ENCODE peak calls at places on chromosomes 4 and X, in six cellular contexts. D is naive thymus-derived CD4-positive, alpha-beta T cell; U is lung; G is HCT116; C is colonic mucosa; W is neuronal stem cell. P is an unnamed sample. For H3K9me3, the result is how much of the 10 kb centered on the place peaks cover.

GRCh38 chr4:144338148-144338547 is 197.6 kb upstream of the GYPA start:
- DNase-seq in D (no peak), U (no peak), G (no peak), C (no peak), W (no peak), P (no peak)

GRCh38 chr4:64882311-64883086 is 473.2 kb upstream of the TECRL start:
- DNase-seq in D (no peak), U (no peak), G (no peak), C (no peak), W (no peak), P (no peak)

GRCh38 chrX:71171110-71171801 is 26.6 kb downstream of the NLGN3 start:
- DNase-seq in D (no peak), U (no peak), G (no peak), C (no peak), W (no peak), P (no peak)

GRCh38 chrX:335758-336155 is 17.2 kb upstream of the GTPBP6 start:
- DNase-seq in D (no peak), U (no peak), G (no peak), C (no peak), W (no peak), P (no peak)

GRCh38 chrX:150037041-150037440 is 98.8 kb upstream of the EOLA2 start:
- DNase-seq in D (no peak), U (no peak), G (no peak), C (no peak), W (no peak), P (no peak)

GRCh38 chr4:128162434-128162833 is 101.3 kb downstream of the LARP1B start:
- DNase-seq in D (no peak), U (no peak), G (no peak), C (no peak), W (no peak), P (no peak)

GRCh38 chr4:74891037-74891436 is 41.9 kb upstream of the PARM1 start:
- DNase-seq in D (no peak), U (no peak), G (no peak), C (no peak), W (no peak), P (no peak)

GRCh38 chr4:178953447-178954120 is 1511.3 kb upstream of the AGA start:
- DNase-seq in D (no peak), U (no peak), G (no peak), C (no peak), W (no peak), P (no peak)

GRCh38 chr4:156419080-156419638 is 465.5 kb upstream of the CTSO start:
- DNase-seq in D (no peak), U (no peak), G (no peak), C (no peak), W (no peak), P (no peak)

GRCh38 chr4:123977623-123978022 is 581.0 kb downstream of the SPRY1 start:
- DNase-seq in D (no peak), U (no peak), G (no peak), C (no peak), W (no peak), P (no peak)

GRCh38 chrX:102154218-102154860 is 1.4 kb downstream of the BEX5 start:
- DNase-seq in D (no peak), U (no peak), G (no peak), C (peak), W (no peak), P (peak)

GRCh38 chrX:13659057-13659456 is 6.1 kb downstream of the TCEANC start:
- DNase-seq in D (no peak), U (no peak), G (no peak), C (no peak), W (no peak), P (no peak)

GRCh38 chr4:3414421-3415279 is 27.1 kb upstream of the HGFAC start:
- DNase-seq in D (no peak), U (no peak), G (no peak), C (no peak), W (no peak), P (peak)

GRCh38 chr4:108685036-108685686 is 34.8 kb downstream of the OSTC start:
- DNase-seq in D (no peak), U (no peak), G (no peak), C (no peak), W (no peak), P (no peak)

GRCh38 chrX:29422034-29422433 is 793.3 kb upstream of the MAGEB2 start:
- DNase-seq in D (no peak), U (no peak), G (no peak), C (peak), W (no peak), P (no peak)

GRCh38 chrX:23952984-23953907 is 45.4 kb downstream of the CXorf58 start:
- DNase-seq in D (peak), U (no peak), G (no peak), C (no peak), W (no peak), P (peak)

GRCh38 chr4:151099976-151100417 is 569 bp downstream of the RPS3A start:
- DNase-seq in D (no peak), U (no peak), G (no peak), C (no peak), W (no peak), P (no peak)

GRCh38 chr4:86117781-86118302 is 242.0 kb downstream of the MAPK10 start:
- DNase-seq in D (no peak), U (no peak), G (no peak), C (no peak), W (no peak), P (no peak)

GRCh38 chr4:111847256-111848108 is 297.8 kb upstream of the FAM241A start:
- DNase-seq in D (no peak), U (no peak), G (no peak), C (no peak), W (no peak), P (peak)

GRCh38 chrX:106987488-106987887 is 12.5 kb downstream of the MORC4 start:
- DNase-seq in D (no peak), U (no peak), G (no peak), C (no peak), W (no peak), P (no peak)

GRCh38 chrX:55340896-55341433 is 76.2 kb upstream of the PAGE3 start:
- DNase-seq in D (no peak), U (no peak), G (no peak), C (no peak), W (no peak), P (no peak)

GRCh38 chr4:108814327-108814726 is 51.5 kb upstream of the ETNPPL start:
- DNase-seq in D (no peak), U (no peak), G (no peak), C (no peak), W (no peak), P (no peak)

GRCh38 chrX:136268051-136269048 is 17.1 kb upstream of the MAP7D3 start:
- DNase-seq in D (peak), U (no peak), G (peak), C (peak), W (no peak), P (peak)

GRCh38 chrX:19272452-19272851 is 71.3 kb upstream of the PDHA1 start:
- DNase-seq in D (no peak), U (no peak), G (no peak), C (no peak), W (no peak), P (no peak)

GRCh38 chr4:40662962-40663604 is 33.4 kb upstream of the RBM47 start:
- DNase-seq in D (peak), U (peak), G (no peak), C (no peak), W (no peak), P (peak)

GRCh38 chr4:110589297-110589696 is 33.6 kb downstream of the PITX2 start:
- DNase-seq in D (no peak), U (no peak), G (no peak), C (no peak), W (no peak), P (no peak)

GRCh38 chrX:76279007-76279406 is 106.1 kb downstream of the PBDC1 start:
- DNase-seq in D (peak), U (peak), G (peak), C (peak), W (peak), P (peak)

GRCh38 chrX:85897376-85898110 is 149.8 kb downstream of the CHM start:
- DNase-seq in D (no peak), U (no peak), G (no peak), C (no peak), W (no peak), P (no peak)

GRCh38 chrX:5528057-5528456 is 700.6 kb downstream of the NLGN4X start:
- DNase-seq in D (no peak), U (no peak), G (no peak), C (no peak), W (no peak), P (no peak)

GRCh38 chr4:2913168-2913567 is 50.0 kb downstream of the NOP14 start:
- DNase-seq in D (no peak), U (peak), G (no peak), C (no peak), W (no peak), P (no peak)

GRCh38 chr4:69823481-69824186 is 36.3 kb downstream of the SULT1E1 start:
- DNase-seq in D (no peak), U (peak), G (peak), C (peak), W (no peak), P (peak)

GRCh38 chr4:134544303-134544761 is 342.7 kb upstream of the PABPC4L start:
- DNase-seq in D (no peak), U (no peak), G (peak), C (no peak), W (no peak), P (peak)

GRCh38 chrX:47683171-47684145 is 24.5 kb upstream of the UXT start:
- DNase-seq in D (no peak), U (no peak), G (no peak), C (no peak), W (no peak), P (no peak)

GRCh38 chrX:19627533-19627932 is 112.2 kb upstream of the MAP3K15 start:
- DNase-seq in D (peak), U (no peak), G (no peak), C (no peak), W (no peak), P (no peak)

GRCh38 chr4:181960384-181960783 is 282.8 kb upstream of the TENM3 start:
- DNase-seq in D (no peak), U (no peak), G (no peak), C (no peak), W (no peak), P (no peak)

GRCh38 chr4:145285928-145286327 is 105.5 kb upstream of the OTUD4 start:
- DNase-seq in D (no peak), U (no peak), G (no peak), C (no peak), W (no peak), P (peak)

GRCh38 chr4:130028552-130028951 is 932.6 kb downstream of the C4orf33 start:
- DNase-seq in D (no peak), U (no peak), G (no peak), C (no peak), W (no peak), P (no peak)

GRCh38 chrX:119996600-119997524 is 53.3 kb upstream of the NKAP start:
- DNase-seq in D (no peak), U (no peak), G (no peak), C (no peak), W (no peak), P (no peak)
- H3K27ac ChIP-seq in D (no peak), U (no peak), G (no peak), C (no peak), W (no peak), P (no peak)

GRCh38 chrX:153357877-153358276 is 23.9 kb downstream of the ZNF275 start:
- DNase-seq in D (no peak), U (no peak), G (no peak), C (no peak), W (no peak), P (no peak)
- H3K9me3 ChIP-seq in D (under half), U (under half), G (under half), C (under half), W (under half), P (under half)

GRCh38 chr4:95541889-95542607 is 6.7 kb downstream of the UNC5C start:
- DNase-seq in D (no peak), U (no peak), G (no peak), C (no peak), W (no peak), P (no peak)
- H3K27ac ChIP-seq in D (no peak), U (peak), G (no peak), C (no peak), W (no peak), P (no peak)

GRCh38 chrX:130280901-130281300 is 12.2 kb upstream of the ZNF280C start:
- DNase-seq in D (no peak), U (no peak), G (no peak), C (no peak), W (no peak), P (no peak)
- H3K9me3 ChIP-seq in D (under half), U (under half), G (under half), C (under half), W (under half), P (under half)

GRCh38 chr4:140238353-140239041 is 84.5 kb upstream of the MAML3 start:
- DNase-seq in D (no peak), U (peak), G (no peak), C (peak), W (peak), P (peak)
- H3K27ac ChIP-seq in D (no peak), U (peak), G (no peak), C (peak), W (peak), P (peak)

DNA sequence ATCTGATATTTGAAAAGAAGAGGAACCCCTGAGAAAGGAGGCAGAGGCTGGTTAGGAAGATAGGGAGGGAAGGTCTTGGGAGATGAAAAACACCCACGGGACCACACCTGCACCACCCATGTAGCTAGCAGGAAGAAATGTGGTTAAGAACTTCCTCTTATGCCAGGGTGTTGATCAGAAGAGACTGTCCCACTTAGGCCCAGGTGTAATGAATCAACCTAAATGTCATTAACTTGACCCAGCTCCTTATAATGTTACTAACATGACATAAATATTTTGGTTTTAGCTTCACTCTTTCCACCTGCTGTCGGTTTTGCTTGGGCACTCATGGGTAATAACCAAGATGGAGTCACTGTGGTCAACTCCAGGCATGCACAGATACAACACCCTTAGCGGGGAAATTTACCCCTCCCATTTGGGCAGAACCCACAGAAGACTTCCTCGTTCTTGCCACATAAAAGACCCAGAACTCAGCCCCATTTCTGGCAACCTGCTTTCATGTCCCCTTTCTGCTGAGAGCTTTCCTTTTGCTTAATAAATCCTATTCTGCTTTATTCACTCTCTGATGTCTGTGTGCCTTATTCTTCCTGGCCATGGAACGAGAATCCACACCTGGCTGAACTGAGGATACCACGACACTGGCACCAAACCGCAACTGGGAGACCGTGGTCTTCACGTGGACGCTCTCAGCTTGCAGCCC is 46.8 kb downstream of the ZNF141 start:
- DNase-seq in D (no peak), U (no peak), G (no peak), C (no peak), W (no peak), P (no peak)
- H3K9me3 ChIP-seq in D (under half), U (under half), G (under half), C (under half), W (under half), P (under half)

GRCh38 chr4:140790765-140791164 is 34.6 kb upstream of the TBC1D9 start:
- DNase-seq in D (no peak), U (no peak), G (no peak), C (peak), W (no peak), P (no peak)
- H3K27ac ChIP-seq in D (no peak), U (no peak), G (no peak), C (peak), W (no peak), P (no peak)

DNA sequence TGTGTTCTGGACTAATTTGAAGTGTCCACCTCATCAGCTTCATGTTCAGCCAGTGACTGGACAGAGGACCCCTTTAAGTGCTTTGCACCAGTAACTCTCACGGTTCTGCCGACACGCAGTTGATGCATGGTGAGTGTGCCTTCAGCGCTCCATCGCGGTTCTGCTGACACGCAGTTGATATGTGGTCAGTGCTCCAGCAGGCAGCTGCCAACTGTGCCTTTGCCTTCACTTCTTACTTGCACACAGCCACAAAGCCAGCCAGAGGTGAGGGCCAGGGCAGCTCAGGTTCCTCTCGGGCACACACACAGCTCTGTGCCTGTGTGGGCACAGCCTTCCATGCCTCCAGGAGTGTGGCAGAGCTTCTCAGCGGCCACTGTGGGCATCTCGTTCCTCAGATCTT is 12.4 kb downstream of the NKX1-1 start:
- DNase-seq in D (no peak), U (no peak), G (no peak), C (no peak), W (no peak), P (no peak)
- H3K9me3 ChIP-seq in D (under half), U (under half), G (under half), C (under half), W (under half), P (under half)

DNA sequence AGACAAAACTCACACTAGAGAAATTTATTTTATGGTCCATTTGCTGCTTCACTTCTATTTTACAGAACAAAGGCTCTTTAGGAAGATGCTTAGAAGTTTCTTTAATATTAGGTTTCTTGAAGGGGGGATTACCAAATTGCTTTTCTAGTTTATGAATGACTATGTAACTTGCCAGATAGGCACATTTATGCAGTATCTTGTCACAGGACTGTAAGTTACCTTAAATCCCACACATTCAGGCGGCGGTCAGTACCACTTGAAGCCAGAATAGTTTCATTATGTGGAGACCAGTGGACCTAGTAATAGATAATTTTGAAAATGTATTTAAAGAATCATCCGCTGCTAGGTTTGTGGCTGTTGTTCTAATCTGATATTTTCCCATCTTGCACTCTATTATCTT is 18.3 kb downstream of the RBBP7 start:
- DNase-seq in D (no peak), U (no peak), G (no peak), C (no peak), W (no peak), P (no peak)
- H3K27ac ChIP-seq in D (no peak), U (no peak), G (no peak), C (no peak), W (no peak), P (no peak)

GRCh38 chrX:10350221-10350620 is 193.4 kb downstream of the CLCN4 start:
- DNase-seq in D (no peak), U (no peak), G (no peak), C (no peak), W (no peak), P (no peak)
- H3K9me3 ChIP-seq in D (under half), U (under half), G (under half), C (under half), W (under half), P (under half)

P was measured in SJCRH30.